ENCODE peak calls at places on chromosomes 13 and 19, in six cellular contexts. N is esophagus muscularis mucosa; G is OCI-LY7; D is CD4-positive, CD25-positive, alpha-beta regulatory T cell; K is IMR-90; O is neural progenitor cell. T is an unnamed sample. For H3K36me3, the result is how much of the 10 kb centered on the place peaks cover.

GRCh38 chr13:23678768-23679167 is 108.6 kb downstream of the TNFRSF19 start:
- DNase-seq in N (no peak), G (no peak), D (no peak), K (no peak), O (no peak), T (no peak)

GRCh38 chr19:16062789-16063188 is 13.5 kb upstream of the TPM4 start:
- DNase-seq in N (no peak), G (peak), D (peak), K (no peak), O (peak), T (peak)

GRCh38 chr19:49387936-49388372 is at the start of gene KASH5:
- DNase-seq in N (no peak), G (peak), D (peak), K (peak), O (no peak), T (no peak)

GRCh38 chr19:14848822-14849221 is at the start of gene OR7A10:
- DNase-seq in N (no peak), G (no peak), D (no peak), K (no peak), O (no peak), T (no peak)

GRCh38 chr13:71618154-71618553 is 248.8 kb downstream of the DACH1 start:
- DNase-seq in N (no peak), G (no peak), D (no peak), K (peak), O (no peak), T (no peak)

GRCh38 chr13:111219306-111219705 is 101.1 kb upstream of the TEX29 start:
- DNase-seq in N (no peak), G (no peak), D (no peak), K (peak), O (no peak), T (no peak)

GRCh38 chr13:41515491-41516139 is 58.3 kb downstream of the RGCC start:
- DNase-seq in N (no peak), G (no peak), D (no peak), K (no peak), O (no peak), T (no peak)

GRCh38 chr13:98338312-98338711 is 161.2 kb upstream of the RNF113B start:
- DNase-seq in N (no peak), G (no peak), D (no peak), K (no peak), O (no peak), T (no peak)

GRCh38 chr19:355134-355533 is 10.5 kb upstream of the MIER2 start:
- DNase-seq in N (no peak), G (no peak), D (no peak), K (no peak), O (no peak), T (no peak)

GRCh38 chr13:68304287-68304893 is 1074.3 kb upstream of the PCDH9 start:
- DNase-seq in N (no peak), G (peak), D (no peak), K (no peak), O (peak), T (no peak)

DNA sequence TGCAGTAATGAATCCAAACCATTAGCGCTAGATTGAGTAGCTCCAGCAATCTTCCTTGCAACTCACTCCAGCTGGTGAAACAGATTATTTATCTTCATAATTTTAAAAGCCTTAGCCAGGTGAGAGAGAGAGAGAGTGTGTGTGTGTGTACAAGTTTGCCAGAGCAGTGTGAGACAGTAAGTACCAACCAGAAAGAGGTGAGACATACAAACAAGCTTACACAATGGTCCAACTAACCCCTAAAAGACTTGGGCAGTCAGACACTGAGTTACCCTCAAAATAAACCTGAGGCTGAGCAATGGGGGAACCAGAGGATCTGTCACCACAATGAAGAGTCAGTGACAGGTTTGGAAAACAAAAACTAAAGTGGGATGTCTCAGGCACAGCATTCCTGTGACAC is 8.1 kb upstream of the THSD1 start:
- DNase-seq in N (no peak), G (no peak), D (no peak), K (no peak), O (no peak), T (no peak)
- H3K36me3 ChIP-seq in N (half or more), G (under half), D (half or more), K (under half), O (under half), T (under half)

DNA sequence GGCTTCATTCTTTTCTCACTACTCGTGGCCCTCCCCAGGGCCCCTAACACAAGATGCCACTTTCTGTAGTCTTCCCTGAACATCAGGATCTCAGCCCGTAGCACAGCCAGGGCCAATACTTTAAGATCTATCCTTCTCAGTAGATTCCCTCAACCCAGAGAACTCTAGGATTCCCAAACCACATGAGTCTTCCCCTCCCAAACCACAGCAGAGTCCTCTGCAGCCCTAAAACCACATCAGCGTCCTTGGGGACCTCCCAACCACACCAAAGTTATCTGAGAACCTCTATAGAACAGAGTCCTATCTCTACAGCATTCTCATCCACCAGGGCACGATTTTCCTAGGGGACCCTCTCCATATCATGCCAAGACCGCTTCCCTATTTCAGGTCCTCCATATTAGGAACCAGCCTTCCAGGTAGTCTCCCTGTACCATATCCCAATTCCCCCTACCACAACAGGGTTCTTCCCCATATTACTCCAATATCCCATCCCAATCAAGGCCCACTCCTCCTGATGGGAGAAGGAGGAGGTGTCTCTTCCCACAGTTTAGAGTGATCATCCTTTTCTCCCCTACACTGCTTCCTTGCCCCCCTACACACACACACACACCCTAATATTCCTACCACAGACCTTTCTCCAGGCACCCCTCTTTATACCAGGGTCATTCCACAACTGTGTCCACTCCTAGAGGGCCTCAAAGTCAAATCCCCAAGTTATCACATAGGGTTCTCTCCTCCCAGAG is 1.4 kb downstream of the DYRK1B start:
- DNase-seq in N (no peak), G (no peak), D (no peak), K (no peak), O (no peak), T (no peak)
- H3K36me3 ChIP-seq in N (half or more), G (half or more), D (half or more), K (under half), O (under half), T (half or more)

GRCh38 chr19:2202366-2202765 is 33.8 kb downstream of the PLEKHJ1 start:
- DNase-seq in N (no peak), G (no peak), D (no peak), K (no peak), O (no peak), T (no peak)
- H3K36me3 ChIP-seq in N (half or more), G (under half), D (under half), K (under half), O (under half), T (under half)

GRCh38 chr19:34351382-34351802 is 13.6 kb upstream of the GPI start:
- DNase-seq in N (no peak), G (no peak), D (no peak), K (no peak), O (no peak), T (no peak)

GRCh38 chr19:34345934-34346333 is 19.1 kb upstream of the GPI start:
- DNase-seq in N (no peak), G (peak), D (peak), K (peak), O (peak), T (no peak)

GRCh38 chr19:34348899-34349487 is 16.0 kb upstream of the GPI start:
- DNase-seq in N (no peak), G (no peak), D (no peak), K (no peak), O (no peak), T (no peak)

GRCh38 chr19:34350161-34350561 is 14.8 kb upstream of the GPI start:
- DNase-seq in N (no peak), G (peak), D (peak), K (peak), O (no peak), T (no peak)

DNA sequence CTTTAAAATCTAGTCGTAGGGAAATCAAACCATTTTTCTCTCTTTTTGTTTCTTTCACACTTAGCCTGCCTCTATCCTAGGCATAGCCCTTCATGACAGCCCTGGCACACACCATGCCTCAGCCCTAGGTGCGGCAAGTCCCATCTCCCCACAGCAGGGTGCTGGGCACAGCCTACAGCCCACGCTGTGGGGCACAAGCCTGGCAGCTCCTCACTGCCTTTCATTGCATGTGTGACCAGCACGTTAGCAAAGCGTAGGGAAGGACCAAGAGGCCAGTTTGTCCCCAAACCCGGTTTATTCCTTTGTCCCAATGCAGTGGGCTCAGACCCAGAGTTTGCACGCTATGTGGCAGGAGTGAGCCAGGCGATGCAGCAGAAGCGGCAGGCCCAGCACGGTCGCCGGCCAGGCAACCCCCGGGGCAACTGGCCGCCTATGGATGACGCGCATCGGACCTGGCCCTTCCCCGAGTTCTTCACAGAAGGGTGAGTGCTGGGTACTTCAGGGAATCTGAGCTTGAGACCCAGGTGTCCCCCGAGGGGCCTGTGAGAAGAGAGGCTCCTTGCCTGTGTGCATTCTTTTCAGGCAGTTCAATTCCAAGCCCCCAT is 17.3 kb upstream of the GPI start:
- DNase-seq in N (no peak), G (no peak), D (no peak), K (no peak), O (no peak), T (no peak)
- H3K36me3 ChIP-seq in N (half or more), G (under half), D (under half), K (under half), O (under half), T (half or more)

GRCh38 chr19:37817180-37817911 is 38.0 kb upstream of the ZNF573 start:
- DNase-seq in N (peak), G (no peak), D (peak), K (peak), O (peak), T (peak)
- H3K36me3 ChIP-seq in N (under half), G (under half), D (under half), K (under half), O (under half), T (under half)

GRCh38 chr19:18059902-18060301 is 26.8 kb downstream of the IL12RB1 start:
- DNase-seq in N (no peak), G (no peak), D (no peak), K (no peak), O (no peak), T (no peak)
- H3K36me3 ChIP-seq in N (under half), G (under half), D (under half), K (under half), O (under half), T (under half)

GRCh38 chr19:29745253-29745652 is 30.2 kb upstream of the C19orf12 start:
- DNase-seq in N (no peak), G (no peak), D (no peak), K (no peak), O (peak), T (no peak)

GRCh38 chr19:29743681-29744080 is 28.6 kb upstream of the C19orf12 start:
- DNase-seq in N (no peak), G (no peak), D (no peak), K (no peak), O (no peak), T (no peak)

GRCh38 chr19:29741226-29741625 is 26.2 kb upstream of the C19orf12 start:
- DNase-seq in N (no peak), G (no peak), D (no peak), K (no peak), O (no peak), T (no peak)

GRCh38 chr19:29737461-29738000 is 22.5 kb upstream of the C19orf12 start:
- DNase-seq in N (no peak), G (no peak), D (no peak), K (no peak), O (no peak), T (no peak)

GRCh38 chr19:29741776-29742175 is 26.7 kb upstream of the C19orf12 start:
- DNase-seq in N (no peak), G (no peak), D (no peak), K (no peak), O (no peak), T (no peak)
- H3K36me3 ChIP-seq in N (under half), G (under half), D (under half), K (under half), O (under half), T (under half)

DNA sequence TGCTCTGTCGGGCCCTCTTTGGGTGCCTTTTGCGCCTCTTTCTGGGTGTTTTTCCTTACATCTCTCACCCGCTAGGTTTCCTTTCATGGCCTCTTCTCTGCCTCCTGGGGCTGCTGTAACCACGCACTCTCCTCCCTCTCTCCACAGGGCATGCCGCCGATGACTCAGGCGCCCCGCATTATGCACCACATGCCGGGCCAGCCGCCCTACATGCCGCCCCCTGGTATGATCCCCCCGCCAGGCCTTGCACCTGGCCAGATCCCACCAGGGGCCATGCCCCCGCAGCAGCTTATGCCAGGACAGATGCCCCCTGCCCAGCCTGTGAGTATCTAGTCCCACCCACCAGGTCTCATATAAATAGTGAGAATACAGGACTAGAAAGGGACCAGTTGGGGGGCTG is 11.8 kb downstream of the SNRPA start:
- DNase-seq in N (no peak), G (no peak), D (no peak), K (no peak), O (no peak), T (no peak)
- H3K36me3 ChIP-seq in N (half or more), G (half or more), D (half or more), K (half or more), O (under half), T (half or more)

GRCh38 chr19:45821103-45821521 is 6.0 kb upstream of the RSPH6A start:
- DNase-seq in N (no peak), G (no peak), D (no peak), K (no peak), O (no peak), T (no peak)

GRCh38 chr19:45820413-45821102 is 5.5 kb upstream of the RSPH6A start:
- DNase-seq in N (no peak), G (no peak), D (no peak), K (no peak), O (no peak), T (no peak)

GRCh38 chr19:45817725-45818301 is 2.7 kb upstream of the RSPH6A start:
- DNase-seq in N (no peak), G (no peak), D (no peak), K (no peak), O (peak), T (no peak)

GRCh38 chr19:45821570-45821969 is 6.5 kb upstream of the RSPH6A start:
- DNase-seq in N (no peak), G (no peak), D (no peak), K (no peak), O (no peak), T (no peak)

DNA sequence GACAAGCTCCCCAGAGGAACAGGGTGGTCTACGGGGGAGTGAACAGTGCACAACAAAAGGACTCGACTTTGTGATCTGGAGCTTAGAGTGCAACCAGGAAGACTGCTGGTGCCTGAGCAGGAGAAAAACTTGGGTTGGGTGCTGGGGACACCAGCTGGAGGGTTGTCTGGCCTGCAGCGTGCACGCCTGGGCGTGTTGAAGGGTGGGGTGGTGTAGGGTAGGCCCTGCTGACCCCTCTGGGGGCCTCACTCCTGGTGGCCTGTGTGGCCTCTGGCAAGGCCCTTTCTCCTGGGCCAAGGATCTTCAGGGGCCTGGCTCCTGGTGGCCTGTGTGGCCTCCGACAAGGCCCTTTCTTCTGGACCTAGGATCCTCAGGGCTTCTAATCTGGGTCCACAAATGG is 4.7 kb upstream of the RSPH6A start:
- DNase-seq in N (no peak), G (no peak), D (no peak), K (no peak), O (no peak), T (no peak)
- H3K36me3 ChIP-seq in N (half or more), G (half or more), D (under half), K (under half), O (under half), T (half or more)